ENCODE peak calls at places on chromosomes 5 and 9, in four cellular contexts. N is neural progenitor cell, J is A673, I is cardiac muscle cell. R is an unnamed sample.

GRCh38 chr5:74063346-74063745 is 437.4 kb downstream of the ARHGEF28 start:
- DNase-seq in N (no peak), J (no peak), I (no peak), R (no peak)

GRCh38 chr9:116322521-116322920 is 168.9 kb downstream of the PAPPA start:
- DNase-seq in N (no peak), J (peak), I (peak), R (no peak)

GRCh38 chr5:97751556-97751955 is 568.5 kb upstream of the RIOK2 start:
- DNase-seq in N (no peak), J (no peak), I (no peak), R (no peak)

GRCh38 chr9:136204838-136205706 is at the start of gene LHX3:
- DNase-seq in N (peak), J (no peak), I (peak), R (peak)

GRCh38 chr9:123440256-123440655 is 84.3 kb downstream of the CRB2 start:
- DNase-seq in N (no peak), J (no peak), I (no peak), R (no peak)

GRCh38 chr5:176735383-176736265 is 74.7 kb upstream of the UNC5A start:
- DNase-seq in N (no peak), J (no peak), I (no peak), R (peak)

GRCh38 chr9:98357921-98358535 is 102.6 kb upstream of the TBC1D2 start:
- DNase-seq in N (no peak), J (no peak), I (peak), R (no peak)

GRCh38 chr9:98766548-98766947 is 29.8 kb downstream of the ANKS6 start:
- DNase-seq in N (no peak), J (no peak), I (peak), R (no peak)

GRCh38 chr9:131394464-131395026 is 659 bp downstream of the PRRC2B start:
- DNase-seq in N (peak), J (peak), I (peak), R (peak)

GRCh38 chr9:27572918-27573698 is at the start of gene C9orf72:
- DNase-seq in N (peak), J (peak), I (no peak), R (peak)

GRCh38 chr5:168713051-168713450 is 133.9 kb upstream of the PANK3 start:
- DNase-seq in N (no peak), J (no peak), I (no peak), R (no peak)

GRCh38 chr9:21607576-21607975 is 125.5 kb upstream of the IFNE start:
- DNase-seq in N (no peak), J (no peak), I (no peak), R (no peak)

GRCh38 chr9:81363916-81364480 is 325.3 kb downstream of the TLE1 start:
- DNase-seq in N (no peak), J (no peak), I (no peak), R (no peak)

GRCh38 chr5:35878079-35878478 is 21.4 kb downstream of the IL7R start:
- DNase-seq in N (no peak), J (no peak), I (no peak), R (no peak)

GRCh38 chr9:91681461-91682305 is 258.1 kb upstream of the NFIL3 start:
- DNase-seq in N (peak), J (peak), I (peak), R (peak)

GRCh38 chr9:73371801-73372200 is 220.1 kb downstream of the ANXA1 start:
- DNase-seq in N (no peak), J (peak), I (peak), R (no peak)

GRCh38 chr5:173884402-173885053 is 3.6 kb upstream of the CPEB4 start:
- DNase-seq in N (no peak), J (no peak), I (no peak), R (no peak)

GRCh38 chr5:169095410-169095772 is 205.5 kb downstream of the SLIT3 start:
- DNase-seq in N (no peak), J (no peak), I (no peak), R (no peak)

GRCh38 chr5:175663191-175664184 is 5.6 kb downstream of the HRH2 start:
- DNase-seq in N (no peak), J (no peak), I (no peak), R (no peak)

GRCh38 chr5:73321757-73322452 is 126.7 kb downstream of the FOXD1 start:
- DNase-seq in N (no peak), J (no peak), I (peak), R (no peak)

GRCh38 chr9:28464817-28465216 is 891.5 kb upstream of the C9orf72 start:
- DNase-seq in N (no peak), J (no peak), I (no peak), R (no peak)

GRCh38 chr5:78638423-78638822 is 10.1 kb downstream of the LHFPL2 start:
- DNase-seq in N (peak), J (no peak), I (peak), R (no peak)

GRCh38 chr9:116987902-116988301 is 300.8 kb downstream of the TRIM32 start:
- DNase-seq in N (no peak), J (no peak), I (no peak), R (no peak)

GRCh38 chr9:5493597-5494511 is 16.5 kb upstream of the PDCD1LG2 start:
- DNase-seq in N (no peak), J (no peak), I (peak), R (no peak)

GRCh38 chr5:10306806-10307205 is 896 bp downstream of the CMBL start:
- DNase-seq in N (no peak), J (no peak), I (no peak), R (no peak)

GRCh38 chr9:95336281-95336680 is 18.8 kb upstream of the FANCC start:
- DNase-seq in N (no peak), J (peak), I (peak), R (no peak)

GRCh38 chr5:103546858-103547257 is 15.7 kb downstream of the NUDT12 start:
- DNase-seq in N (no peak), J (no peak), I (no peak), R (no peak)

GRCh38 chr5:111502976-111503375 is 9.4 kb downstream of the STARD4 start:
- DNase-seq in N (no peak), J (no peak), I (peak), R (no peak)

GRCh38 chr5:171421331-171422262 is 2.1 kb downstream of the FGF18 start:
- DNase-seq in N (no peak), J (no peak), I (no peak), R (no peak)

GRCh38 chr9:86550411-86550810 is 196.2 kb upstream of the TUT7 start:
- DNase-seq in N (no peak), J (peak), I (peak), R (no peak)

GRCh38 chr5:51227963-51228515 is 155.2 kb upstream of the ISL1 start:
- DNase-seq in N (peak), J (no peak), I (no peak), R (no peak)

GRCh38 chr5:168808217-168808616 is 229.0 kb upstream of the PANK3 start:
- DNase-seq in N (no peak), J (no peak), I (no peak), R (no peak)

GRCh38 chr5:143403607-143404415 is at the start of gene NR3C1:
- DNase-seq in N (peak), J (peak), I (peak), R (peak)

GRCh38 chr5:685262-686171 is 7.6 kb downstream of the TPPP start:
- DNase-seq in N (no peak), J (no peak), I (no peak), R (no peak)

GRCh38 chr9:124975131-124975530 is 34.2 kb upstream of the GOLGA1 start:
- DNase-seq in N (no peak), J (no peak), I (peak), R (no peak)

GRCh38 chr5:38540348-38540747 is 16.1 kb downstream of the LIFR start:
- DNase-seq in N (peak), J (no peak), I (no peak), R (no peak)

DNA sequence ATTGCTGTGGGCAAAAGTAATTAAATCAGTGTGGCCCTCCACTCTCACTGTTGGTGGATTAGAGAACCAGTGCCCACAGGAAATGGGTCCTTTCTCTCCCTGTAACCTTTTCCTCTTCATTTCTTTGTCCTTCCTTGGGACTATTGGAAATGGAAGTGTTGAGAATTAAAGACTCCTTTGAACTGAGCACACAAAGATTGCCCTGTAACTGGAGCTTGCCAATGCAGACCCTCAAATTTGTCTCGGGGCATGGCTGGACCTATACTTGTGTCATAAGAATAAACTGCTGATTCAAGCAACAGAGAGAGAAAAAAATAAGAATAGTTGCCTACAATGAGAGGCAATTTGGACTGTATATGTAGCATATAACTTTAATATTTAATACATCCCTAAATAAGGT is 13.7 kb downstream of the KCNV2 start:
- DNase-seq in N (no peak), J (no peak), I (no peak), R (no peak)
- TF ChIP-seq CTCF in N (no peak), J (no peak), I (no peak), R (no peak)

DNA sequence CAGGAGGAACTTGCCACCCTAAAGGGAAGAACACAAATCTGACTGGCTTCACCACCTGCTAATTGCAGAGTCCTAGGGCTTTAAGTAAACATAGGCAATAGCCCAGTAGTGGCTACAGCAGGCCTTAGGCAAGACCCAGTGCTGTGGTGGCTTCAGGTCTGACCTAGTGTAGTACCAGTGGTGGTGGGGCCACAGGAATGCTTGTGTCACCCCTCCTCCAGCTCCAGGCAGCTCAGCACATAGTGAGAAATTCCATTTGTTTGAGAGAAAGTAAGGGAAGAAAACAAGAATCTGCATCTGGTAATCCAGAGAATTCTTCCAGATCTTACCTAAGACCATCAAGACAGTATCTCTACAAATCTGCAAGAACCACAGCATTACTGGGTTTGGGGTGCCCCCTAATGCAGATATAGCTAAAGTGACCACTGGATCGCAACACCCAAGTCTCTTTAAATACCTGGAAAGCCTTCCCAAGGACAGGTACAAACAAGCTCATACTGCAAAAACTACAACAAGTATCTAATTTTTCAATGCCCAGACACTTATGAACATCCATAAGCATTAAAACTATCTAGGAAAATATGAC is 102.6 kb upstream of the TRPM3 start:
- DNase-seq in N (peak), J (no peak), I (peak), R (no peak)
- TF ChIP-seq CTCF in N (peak), J (no peak), I (no peak), R (no peak)

DNA sequence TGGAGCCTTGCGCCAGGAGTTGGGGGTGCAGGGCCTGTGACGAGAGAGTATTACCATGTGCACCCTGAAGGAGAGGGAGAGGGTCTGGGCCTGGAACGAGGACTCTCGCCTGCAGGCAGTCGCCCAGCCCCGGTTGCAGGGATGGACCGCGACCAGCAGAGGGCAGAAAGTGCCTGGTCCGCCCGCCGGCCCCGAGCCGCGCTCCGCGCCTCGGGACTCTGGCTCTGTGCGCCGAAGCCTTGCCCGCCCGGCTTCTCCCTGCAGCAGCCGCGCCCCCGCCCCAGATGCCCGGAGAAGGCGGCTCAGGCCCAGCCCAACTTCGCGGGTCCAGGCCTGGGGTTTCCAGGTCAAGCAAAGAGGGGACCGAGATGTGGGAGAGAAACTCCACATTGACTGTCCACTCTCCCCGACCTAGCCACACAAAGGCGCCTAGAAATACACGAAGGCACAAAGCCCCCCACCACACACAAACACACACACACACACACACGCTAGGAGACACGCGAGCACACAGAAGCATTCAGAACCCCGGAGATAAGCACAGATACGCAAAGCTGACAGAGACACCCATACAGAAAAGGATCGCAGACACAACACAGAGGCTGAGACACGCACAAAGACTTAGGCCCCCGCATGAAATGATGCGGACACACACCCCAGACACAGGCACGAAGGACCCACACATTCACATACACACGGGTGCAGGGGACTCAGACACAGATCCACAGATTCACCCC is 2.0 kb upstream of the LMX1B start:
- DNase-seq in N (peak), J (peak), I (peak), R (peak)
- TF ChIP-seq CTCF in N (peak), J (peak), I (peak), R (peak)

GRCh38 chr5:115349001-115349817 is 52.8 kb upstream of the CCDC112 start:
- DNase-seq in N (no peak), J (peak), I (peak), R (no peak)
- TF ChIP-seq CTCF in N (no peak), J (no peak), I (peak), R (no peak)